ENCODE peak calls at places on chromosomes 3 and 15, in four cellular contexts. P, D, C and Q are unnamed samples. For H3K9me3, the result is how much of the 10 kb centered on the place peaks cover.

GRCh38 chr3:163543558-163544189 is 1534.6 kb downstream of the SI start:
- DNase-seq in C (no peak), P (no peak), D (no peak), Q (no peak)

GRCh38 chr15:53836618-53837017 is 77.2 kb upstream of the WDR72 start:
- DNase-seq in C (no peak), D (no peak), P (no peak), Q (no peak)

GRCh38 chr15:70892912-70893560 is 410 bp downstream of the LRRC49 start:
- DNase-seq in D (no peak), P (peak), C (no peak), Q (peak)

GRCh38 chr15:41778503-41778902 is 4.2 kb downstream of the MAPKBP1 start:
- DNase-seq in P (no peak), C (no peak), D (no peak), Q (no peak)

GRCh38 chr3:16523778-16524177 is 10.3 kb upstream of the RFTN1 start:
- DNase-seq in D (no peak), C (no peak), P (no peak), Q (no peak)

GRCh38 chr3:151766454-151766853 is 32.7 kb downstream of the AADACL2 start:
- DNase-seq in D (no peak), C (no peak), P (no peak), Q (no peak)

GRCh38 chr15:100943074-100943473 is 23.9 kb downstream of the LRRK1 start:
- DNase-seq in P (no peak), D (no peak), C (no peak), Q (no peak)

GRCh38 chr3:8069981-8070380 is 431.6 kb upstream of the LMCD1 start:
- DNase-seq in P (no peak), C (no peak), D (no peak), Q (no peak)

GRCh38 chr3:34439796-34440195 is 641.4 kb downstream of the PDCD6IP start:
- DNase-seq in P (no peak), C (no peak), D (no peak), Q (no peak)

GRCh38 chr3:148772835-148773234 is 54.8 kb upstream of the CPB1 start:
- DNase-seq in C (no peak), D (no peak), P (no peak), Q (no peak)

GRCh38 chr15:39558421-39558820 is 22.5 kb upstream of the THBS1 start:
- DNase-seq in C (no peak), D (no peak), P (no peak), Q (no peak)

GRCh38 chr15:61518191-61518950 is 289.3 kb upstream of the RORA start:
- DNase-seq in D (no peak), C (no peak), P (no peak), Q (no peak)

GRCh38 chr3:175728566-175728965 is 869.4 kb downstream of the NAALADL2 start:
- DNase-seq in C (no peak), P (no peak), D (no peak), Q (no peak)

GRCh38 chr3:159586587-159587202 is 401.9 kb upstream of the IL12A start:
- DNase-seq in D (no peak), C (no peak), P (no peak), Q (no peak)

GRCh38 chr3:150602426-150603089 is 563 bp upstream of the SELENOT start:
- DNase-seq in P (no peak), C (no peak), D (no peak), Q (no peak)

GRCh38 chr3:52225452-52226228 is at the start of gene TLR9:
- DNase-seq in P (no peak), C (no peak), D (no peak), Q (peak)
- H3K4me3 ChIP-seq in P (no peak), C (no peak), D (no peak), Q (no peak)

DNA sequence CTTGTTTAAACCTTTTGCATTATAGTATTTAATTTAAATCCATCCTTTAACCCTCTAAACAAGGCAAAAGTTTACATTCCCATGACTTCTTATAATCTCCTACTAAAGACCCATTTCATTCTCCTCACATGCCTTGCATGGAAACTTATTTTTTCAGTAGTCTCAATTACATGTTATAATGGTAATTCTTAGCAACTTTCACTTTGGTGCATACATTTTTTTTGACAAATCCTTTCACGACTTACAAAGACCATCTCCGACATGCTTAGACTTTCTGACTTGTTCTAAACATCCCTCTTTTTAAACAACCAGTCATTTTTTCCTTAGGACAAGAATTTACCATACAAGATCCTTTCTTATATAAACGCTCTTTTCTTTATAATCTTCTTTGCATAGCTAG is 615.4 kb upstream of the GBE1 start:
- DNase-seq in D (no peak), P (no peak), C (no peak), Q (no peak)
- H3K9me3 ChIP-seq in D (under half), P (under half), C (under half), Q (under half)

GRCh38 chr15:57895291-57895690 is 170.2 kb downstream of the ALDH1A2 start:
- DNase-seq in D (no peak), C (no peak), P (no peak), Q (no peak)
- H3K4me3 ChIP-seq in D (no peak), C (no peak), P (no peak), Q (no peak)

DNA sequence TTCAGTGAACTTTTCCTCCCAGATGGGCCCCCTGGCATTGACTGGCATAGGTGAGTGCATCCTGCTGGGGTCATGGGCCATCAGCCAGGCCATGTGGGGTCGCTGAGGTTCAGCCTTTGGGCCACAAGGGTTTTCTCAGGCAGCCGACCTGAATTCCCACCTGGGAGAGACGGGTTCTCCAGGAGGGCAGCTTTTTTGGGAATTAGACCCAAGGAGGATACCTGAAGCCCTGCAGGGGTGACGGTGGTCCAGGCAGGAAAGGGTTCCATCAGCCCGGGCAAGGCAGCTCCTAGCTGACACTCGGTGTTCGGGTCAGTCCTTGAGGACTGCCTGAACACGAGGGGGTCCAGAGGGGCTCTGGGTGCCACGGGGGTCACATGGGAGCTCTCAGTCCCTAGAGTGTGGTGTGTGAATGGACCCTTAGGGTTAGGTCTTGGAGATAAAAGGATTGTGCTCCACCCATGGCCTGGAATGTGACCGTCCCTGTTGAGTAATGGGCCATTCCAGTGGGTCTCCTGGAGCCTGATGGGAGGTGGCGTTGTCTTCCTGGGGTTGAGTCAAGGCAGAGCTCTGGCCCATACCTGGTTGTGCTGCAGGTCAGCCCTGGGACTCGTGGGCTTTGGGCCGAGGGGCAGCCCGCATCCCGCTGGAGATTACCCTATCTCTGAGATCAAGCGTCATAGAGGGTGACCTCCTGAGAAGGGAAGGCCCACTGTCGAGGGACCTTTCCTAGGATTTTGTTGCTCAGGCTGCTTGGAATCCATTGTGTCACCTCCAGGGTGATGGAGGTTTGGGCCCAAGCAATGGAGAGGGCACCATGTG is 192.8 kb downstream of the UBE3A start:
- DNase-seq in C (peak), P (no peak), D (no peak), Q (peak)
- H3K9me3 ChIP-seq in C (under half), P (under half), D (under half), Q (under half)

GRCh38 chr3:183370391-183370790 is 58.0 kb downstream of the MCF2L2 start:
- DNase-seq in P (no peak), C (no peak), D (no peak), Q (no peak)
- H3K4me3 ChIP-seq in P (no peak), C (no peak), D (no peak), Q (no peak)

GRCh38 chr3:46737320-46737719 is 19.7 kb upstream of the PRSS50 start:
- DNase-seq in D (no peak), C (no peak), P (no peak), Q (no peak)
- H3K9me3 ChIP-seq in D (under half), C (under half), P (under half), Q (under half)

GRCh38 chr3:536417-536813 is 339.9 kb downstream of the CHL1 start:
- DNase-seq in P (no peak), C (no peak), D (no peak), Q (no peak)
- H3K4me3 ChIP-seq in P (peak), C (peak), D (peak), Q (peak)

GRCh38 chr3:58688563-58688962 is 22.0 kb upstream of the FAM3D start:
- DNase-seq in D (no peak), C (no peak), P (no peak), Q (no peak)
- H3K9me3 ChIP-seq in D (under half), C (under half), P (under half), Q (under half)

DNA sequence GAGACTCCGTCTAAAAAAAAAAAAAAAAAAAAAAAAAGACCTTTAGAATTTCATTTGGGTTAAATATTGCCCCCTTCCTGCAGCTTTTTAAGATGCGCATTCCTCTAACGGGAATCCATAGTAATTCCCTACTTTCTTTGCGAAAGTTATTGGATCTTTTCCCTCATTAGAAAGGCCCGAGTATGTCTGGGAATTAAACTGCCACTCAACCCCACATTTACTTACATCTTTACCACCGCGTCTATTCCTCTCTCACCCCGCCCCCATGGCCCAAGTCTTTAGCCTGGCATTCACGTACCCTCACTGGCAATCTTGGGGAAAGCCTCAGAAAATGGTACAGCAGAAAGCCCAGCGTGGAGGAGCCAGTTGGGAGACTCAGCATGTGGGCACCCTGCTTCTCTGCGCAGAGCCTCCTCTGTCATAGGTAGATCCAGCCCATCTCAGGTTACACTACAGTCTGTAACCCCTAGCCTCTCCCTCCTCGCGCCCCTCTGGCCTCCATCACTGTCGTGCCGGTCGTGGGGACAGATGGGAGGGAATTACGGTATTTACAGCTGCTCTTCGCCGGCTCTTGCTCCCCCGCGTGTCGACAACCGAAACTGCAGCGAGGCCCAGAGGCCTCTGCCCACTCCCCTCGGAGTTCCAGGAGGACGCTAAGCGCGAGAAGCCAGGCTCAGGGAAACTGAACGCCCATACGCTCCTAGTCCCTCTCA is 6.4 kb upstream of the ANKDD1A start:
- DNase-seq in D (no peak), P (peak), C (peak), Q (peak)
- H3K4me3 ChIP-seq in D (no peak), P (peak), C (peak), Q (no peak)